ENCODE peak calls at places on chromosomes 11 and 22, in seven cellular contexts. G is testis, N is GM13977, Q is hepatocyte, T is CD14-positive monocyte, F is endothelial cell, W is MM.1S. O is an unnamed sample.

GRCh38 chr11:95092549-95093324 is 3.1 kb downstream of the ENDOD1 start:
- DNase-seq in G (no peak), N (peak), Q (peak), T (no peak), F (no peak), W (peak), O (no peak)

GRCh38 chr11:73340164-73340563 is 32.1 kb downstream of the ARHGEF17 start:
- DNase-seq in G (no peak), N (no peak), Q (no peak), T (no peak), F (no peak), W (no peak), O (no peak)

GRCh38 chr11:7603031-7603781 is 70.1 kb downstream of the CYB5R2 start:
- DNase-seq in G (no peak), N (no peak), Q (no peak), T (no peak), F (no peak), W (no peak), O (no peak)

GRCh38 chr11:11587122-11587521 is 34.7 kb downstream of the GALNT18 start:
- DNase-seq in G (no peak), N (no peak), Q (no peak), T (no peak), F (no peak), W (no peak), O (no peak)

GRCh38 chr11:94494200-94494545 is 389 bp downstream of the ANKRD49 start:
- DNase-seq in G (no peak), N (no peak), Q (no peak), T (no peak), F (no peak), W (no peak), O (no peak)

GRCh38 chr11:71305041-71305440 is 52.7 kb upstream of the SHANK2 start:
- DNase-seq in G (no peak), N (no peak), Q (no peak), T (no peak), F (no peak), W (no peak), O (no peak)

GRCh38 chr22:16915711-16916110 is 90.5 kb upstream of the XKR3 start:
- DNase-seq in G (no peak), N (no peak), Q (no peak), T (no peak), F (no peak), W (peak), O (no peak)

GRCh38 chr11:131910491-131911387 is 540.3 kb downstream of the NTM start:
- DNase-seq in G (peak), N (no peak), Q (peak), T (no peak), F (peak), W (no peak), O (no peak)

GRCh38 chr11:134452026-134452848 is 40.2 kb upstream of the B3GAT1 start:
- DNase-seq in G (no peak), N (no peak), Q (no peak), T (no peak), F (no peak), W (no peak), O (no peak)

GRCh38 chr22:41603873-41604332 is 14.3 kb upstream of the PMM1 start:
- DNase-seq in G (no peak), N (peak), Q (no peak), T (no peak), F (no peak), W (peak), O (no peak)

GRCh38 chr11:96303067-96303466 is 39.9 kb downstream of the MAML2 start:
- DNase-seq in G (no peak), N (no peak), Q (peak), T (no peak), F (no peak), W (no peak), O (no peak)

GRCh38 chr11:69300124-69301032 is 6.4 kb downstream of the MYEOV start:
- DNase-seq in G (no peak), N (no peak), Q (no peak), T (peak), F (no peak), W (no peak), O (no peak)

GRCh38 chr11:9831122-9831521 is 167.2 kb downstream of the SWAP70 start:
- DNase-seq in G (no peak), N (no peak), Q (no peak), T (no peak), F (no peak), W (no peak), O (no peak)

GRCh38 chr11:122871302-122871701 is 11.3 kb upstream of the JHY start:
- DNase-seq in G (no peak), N (no peak), Q (no peak), T (no peak), F (no peak), W (no peak), O (no peak)

GRCh38 chr11:118313242-118313641 is 8.7 kb downstream of the CD3E start:
- DNase-seq in G (no peak), N (no peak), Q (no peak), T (no peak), F (no peak), W (no peak), O (no peak)

GRCh38 chr11:9206496-9206895 is 58.7 kb downstream of the DENND5A start:
- DNase-seq in G (no peak), N (no peak), Q (no peak), T (no peak), F (no peak), W (no peak), O (no peak)

GRCh38 chr22:19044381-19044780 is 77.8 kb downstream of the DGCR2 start:
- DNase-seq in G (no peak), N (no peak), Q (no peak), T (no peak), F (no peak), W (no peak), O (no peak)

GRCh38 chr11:123413636-123414035 is 16.4 kb upstream of the GRAMD1B start:
- DNase-seq in G (peak), N (no peak), Q (peak), T (peak), F (no peak), W (no peak), O (no peak)

GRCh38 chr11:74307409-74307808 is 4.0 kb downstream of the P4HA3 start:
- DNase-seq in G (peak), N (no peak), Q (peak), T (no peak), F (no peak), W (no peak), O (no peak)

GRCh38 chr22:39003165-39003638 is 10.9 kb upstream of the APOBEC3C start:
- DNase-seq in G (peak), N (peak), Q (peak), T (peak), F (peak), W (peak), O (peak)

GRCh38 chr11:122246885-122247284 is 130.9 kb upstream of the BLID start:
- DNase-seq in G (no peak), N (no peak), Q (no peak), T (no peak), F (no peak), W (no peak), O (no peak)

GRCh38 chr11:107898270-107898669 is 30.0 kb upstream of the RAB39A start:
- DNase-seq in G (no peak), N (peak), Q (peak), T (no peak), F (peak), W (peak), O (no peak)

DNA sequence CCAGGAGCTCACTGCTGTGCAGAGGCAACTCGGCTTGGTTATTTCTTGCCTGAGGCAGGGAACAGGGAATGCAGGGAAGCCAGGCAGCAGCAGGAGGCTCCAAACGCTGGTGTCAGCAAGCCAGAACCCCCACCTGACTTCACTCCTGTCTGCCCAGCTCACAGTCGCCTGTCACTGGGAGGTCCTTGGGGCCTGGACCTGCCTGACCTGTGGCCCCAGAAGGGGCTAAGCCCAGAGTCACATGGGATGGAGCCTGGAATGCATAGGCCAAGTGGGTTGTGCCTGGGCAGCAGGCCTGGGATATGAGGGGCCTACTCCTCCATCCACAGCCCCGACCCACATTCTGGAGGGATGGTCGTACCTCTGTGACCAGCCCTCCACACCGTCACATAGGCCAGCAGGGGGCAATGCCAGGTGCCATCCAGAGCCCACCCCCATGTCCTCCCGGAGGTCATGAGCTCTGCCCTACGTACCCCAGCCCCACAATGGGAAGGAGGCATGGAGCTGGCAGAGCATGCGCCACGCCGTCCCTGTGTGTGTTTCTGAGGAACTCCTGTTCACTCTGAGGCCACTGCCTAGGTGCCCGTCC is 5.2 kb downstream of the RASSF7 start:
- DNase-seq in G (no peak), N (no peak), Q (no peak), T (no peak), F (no peak), W (peak), O (no peak)
- TF ChIP-seq CTCF in G (no peak), N (no peak), Q (no peak), T (no peak), F (no peak), W (no peak), O (no peak)

DNA sequence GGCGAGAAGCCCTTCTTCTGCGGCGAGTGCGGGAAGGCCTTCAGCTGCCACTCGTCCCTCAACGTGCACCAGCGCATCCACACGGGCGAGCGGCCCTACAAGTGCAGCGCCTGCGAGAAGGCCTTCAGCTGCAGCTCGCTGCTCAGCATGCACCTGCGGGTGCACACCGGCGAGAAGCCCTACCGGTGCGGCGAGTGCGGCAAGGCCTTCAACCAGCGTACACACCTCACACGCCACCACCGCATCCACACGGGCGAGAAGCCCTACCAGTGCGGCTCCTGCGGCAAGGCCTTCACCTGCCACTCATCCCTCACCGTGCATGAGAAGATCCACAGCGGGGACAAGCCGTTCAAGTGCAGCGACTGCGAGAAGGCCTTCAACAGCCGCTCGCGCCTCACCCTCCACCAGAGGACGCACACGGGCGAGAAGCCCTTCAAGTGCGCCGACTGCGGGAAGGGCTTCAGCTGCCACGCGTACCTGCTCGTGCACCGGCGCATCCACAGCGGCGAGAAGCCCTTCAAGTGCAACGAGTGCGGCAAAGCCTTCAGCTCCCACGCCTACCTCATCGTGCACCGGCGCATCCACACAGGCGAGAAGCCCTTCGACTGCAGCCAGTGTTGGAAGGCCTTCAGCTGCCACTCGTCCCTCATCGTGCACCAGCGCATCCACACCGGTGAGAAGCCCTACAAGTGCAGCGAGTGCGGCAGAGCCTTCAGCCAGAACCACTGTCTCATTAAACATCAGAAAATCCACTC is 12.2 kb downstream of the ZNF74 start:
- DNase-seq in G (no peak), N (no peak), Q (no peak), T (no peak), F (no peak), W (no peak), O (peak)
- TF ChIP-seq CTCF in G (no peak), N (no peak), Q (no peak), T (no peak), F (no peak), W (no peak), O (no peak)

GRCh38 chr11:75780888-75781287 is 12.3 kb downstream of the DGAT2 start:
- DNase-seq in G (no peak), N (no peak), Q (no peak), T (peak), F (no peak), W (no peak), O (no peak)

GRCh38 chr11:75781296-75781695 is 12.7 kb downstream of the DGAT2 start:
- DNase-seq in G (no peak), N (no peak), Q (no peak), T (no peak), F (no peak), W (no peak), O (no peak)

GRCh38 chr11:75781831-75782230 is 13.3 kb downstream of the DGAT2 start:
- DNase-seq in G (no peak), N (no peak), Q (no peak), T (no peak), F (no peak), W (no peak), O (no peak)

GRCh38 chr11:75778962-75779361 is 10.4 kb downstream of the DGAT2 start:
- DNase-seq in G (no peak), N (no peak), Q (no peak), T (peak), F (no peak), W (no peak), O (no peak)

GRCh38 chr11:75779960-75780359 is 11.4 kb downstream of the DGAT2 start:
- DNase-seq in G (no peak), N (no peak), Q (no peak), T (no peak), F (no peak), W (no peak), O (no peak)
- TF ChIP-seq CTCF in G (no peak), N (no peak), Q (no peak), T (no peak), F (no peak), W (no peak), O (no peak)

GRCh38 chr22:22371031-22371541 is 126.5 kb downstream of the VPREB1 start:
- DNase-seq in G (peak), N (no peak), Q (no peak), T (no peak), F (no peak), W (no peak), O (no peak)
- TF ChIP-seq CTCF in G (no peak), N (no peak), Q (no peak), T (no peak), F (no peak), W (no peak), O (no peak)

GRCh38 chr11:762421-763072 is 14.7 kb downstream of the GATD1 start:
- DNase-seq in G (no peak), N (peak), Q (no peak), T (no peak), F (no peak), W (no peak), O (no peak)
- TF ChIP-seq CTCF in G (no peak), N (peak), Q (no peak), T (peak), F (no peak), W (peak), O (peak)

GRCh38 chr11:103257360-103257759 is 148.1 kb downstream of the DYNC2H1 start:
- DNase-seq in G (no peak), N (no peak), Q (peak), T (no peak), F (no peak), W (no peak), O (no peak)
- TF ChIP-seq CTCF in G (no peak), N (no peak), Q (peak), T (no peak), F (no peak), W (peak), O (peak)

GRCh38 chr11:34502949-34503348 is 10.6 kb downstream of the ELF5 start:
- DNase-seq in G (no peak), N (no peak), Q (no peak), T (no peak), F (no peak), W (no peak), O (no peak)
- TF ChIP-seq CTCF in G (no peak), N (no peak), Q (no peak), T (no peak), F (no peak), W (no peak), O (no peak)

GRCh38 chr11:114439229-114440120 is at the start of gene REXO2:
- DNase-seq in G (peak), N (peak), Q (peak), T (peak), F (peak), W (peak), O (peak)
- TF ChIP-seq CTCF in G (no peak), N (peak), Q (no peak), T (peak), F (no peak), W (peak), O (peak)